ENCODE peak calls at places on chromosome 19, in eight cellular contexts. V is lower lobe of right lung; U is CD8-positive, alpha-beta memory T cell; L is left ventricle myocardium inferior; C is psoas muscle; Z is CD8-positive, alpha-beta T cell; N is fibroblast of lung; P is HCT116. G is an unnamed sample. For H3K27me3, the result is how much of the 10 kb centered on the place peaks cover.

GRCh38 chr19:3118232-3119070 is 17.4 kb upstream of the GNA15 start:
- DNase-seq in V (no peak), U (no peak), L (no peak), C (peak), Z (no peak), N (no peak), P (no peak), G (no peak)

GRCh38 chr19:50759886-50760285 is 10.4 kb upstream of the GPR32 start:
- DNase-seq in V (no peak), U (no peak), L (no peak), C (no peak), Z (no peak), N (peak), P (peak), G (no peak)

GRCh38 chr19:42529248-42529764 is 1.0 kb upstream of the CEACAM1 start:
- DNase-seq in V (peak), U (peak), L (peak), C (peak), Z (peak), N (peak), P (peak), G (no peak)

GRCh38 chr19:31314849-31315620 is 34.2 kb downstream of the TSHZ3 start:
- DNase-seq in V (no peak), U (no peak), L (no peak), C (no peak), Z (no peak), N (no peak), P (no peak), G (no peak)

GRCh38 chr19:10289167-10289835 is 451 bp upstream of the ICAM5 start:
- DNase-seq in V (peak), U (peak), L (no peak), C (peak), Z (peak), N (no peak), P (peak), G (no peak)

GRCh38 chr19:54518844-54519243 is 16.2 kb downstream of the LAIR2 start:
- DNase-seq in V (no peak), U (no peak), L (no peak), C (no peak), Z (no peak), N (no peak), P (no peak), G (no peak)

GRCh38 chr19:51096473-51097165 is 11.6 kb downstream of the CTU1 start:
- DNase-seq in V (no peak), U (no peak), L (no peak), C (no peak), Z (no peak), N (no peak), P (peak), G (peak)

GRCh38 chr19:5587071-5587455 is 19.3 kb upstream of the TINCR start:
- DNase-seq in V (no peak), U (no peak), L (no peak), C (peak), Z (no peak), N (no peak), P (no peak), G (peak)

GRCh38 chr19:2992958-2993357 is 15.6 kb downstream of the TLE6 start:
- DNase-seq in V (no peak), U (no peak), L (no peak), C (no peak), Z (no peak), N (no peak), P (no peak), G (no peak)

GRCh38 chr19:40144151-40144550 is 47.1 kb upstream of the MAP3K10 start:
- DNase-seq in V (no peak), U (peak), L (no peak), C (no peak), Z (no peak), N (no peak), P (no peak), G (no peak)

GRCh38 chr19:36638862-36639510 is 27.7 kb downstream of the ZNF461 start:
- DNase-seq in V (no peak), U (no peak), L (no peak), C (no peak), Z (no peak), N (peak), P (no peak), G (no peak)

GRCh38 chr19:57611113-57611512 is 2.9 kb upstream of the ZNF134 start:
- DNase-seq in V (no peak), U (no peak), L (no peak), C (no peak), Z (no peak), N (no peak), P (no peak), G (no peak)

GRCh38 chr19:2774083-2774679 is 8.9 kb downstream of the SGTA start:
- DNase-seq in V (no peak), U (no peak), L (peak), C (peak), Z (no peak), N (no peak), P (no peak), G (no peak)

GRCh38 chr19:50460161-50460765 is 16.0 kb upstream of the EMC10 start:
- DNase-seq in V (no peak), U (no peak), L (no peak), C (no peak), Z (no peak), N (peak), P (no peak), G (no peak)

GRCh38 chr19:9329999-9330398 is 6.0 kb downstream of the ZNF559 start:
- DNase-seq in V (no peak), U (no peak), L (no peak), C (no peak), Z (no peak), N (no peak), P (no peak), G (no peak)

GRCh38 chr19:38441660-38442348 is 8.3 kb downstream of the RYR1 start:
- DNase-seq in V (no peak), U (no peak), L (no peak), C (no peak), Z (no peak), N (no peak), P (no peak), G (no peak)

GRCh38 chr19:55632463-55632834 is 8.1 kb upstream of the ZNF784 start:
- DNase-seq in V (peak), U (peak), L (peak), C (peak), Z (peak), N (peak), P (peak), G (no peak)

GRCh38 chr19:56837492-56837891 is 3.0 kb downstream of the PEG3 start:
- DNase-seq in V (peak), U (no peak), L (peak), C (peak), Z (no peak), N (no peak), P (no peak), G (peak)

GRCh38 chr19:16180611-16181010 is 4.6 kb upstream of the FAM32A start:
- DNase-seq in V (no peak), U (no peak), L (no peak), C (no peak), Z (no peak), N (peak), P (no peak), G (no peak)

GRCh38 chr19:14147797-14148605 is 11.6 kb upstream of the ASF1B start:
- DNase-seq in V (peak), U (peak), L (peak), C (peak), Z (peak), N (peak), P (peak), G (peak)

GRCh38 chr19:7355151-7355845 is 6.6 kb downstream of the ARHGEF18 start:
- DNase-seq in V (no peak), U (no peak), L (no peak), C (no peak), Z (no peak), N (peak), P (no peak), G (peak)

GRCh38 chr19:8017808-8018207 is 12.4 kb upstream of the ELAVL1 start:
- DNase-seq in V (peak), U (peak), L (no peak), C (no peak), Z (peak), N (no peak), P (no peak), G (no peak)

GRCh38 chr19:3098515-3099346 is 4.6 kb downstream of the GNA11 start:
- DNase-seq in V (peak), U (peak), L (peak), C (peak), Z (no peak), N (no peak), P (no peak), G (peak)

GRCh38 chr19:28883241-28883693 is 329.7 kb downstream of the UQCRFS1 start:
- DNase-seq in V (no peak), U (no peak), L (peak), C (no peak), Z (no peak), N (peak), P (no peak), G (peak)

GRCh38 chr19:28727133-28727834 is 485.7 kb downstream of the UQCRFS1 start:
- DNase-seq in V (no peak), U (peak), L (no peak), C (no peak), Z (no peak), N (peak), P (no peak), G (peak)

GRCh38 chr19:23075031-23075733 is 41.6 kb upstream of the ZNF730 start:
- DNase-seq in V (peak), U (no peak), L (peak), C (peak), Z (no peak), N (peak), P (no peak), G (peak)

GRCh38 chr19:49152218-49152550 is 3.0 kb downstream of the HRC start:
- DNase-seq in V (no peak), U (no peak), L (no peak), C (no peak), Z (no peak), N (no peak), P (no peak), G (no peak)
- H3K4me3 ChIP-seq in V (peak), U (no peak), L (peak), C (peak), Z (no peak), N (no peak), P (no peak), G (no peak)

GRCh38 chr19:13017306-13018036 is 22.2 kb downstream of the NFIX start:
- DNase-seq in V (no peak), U (no peak), L (no peak), C (no peak), Z (no peak), N (no peak), P (no peak), G (no peak)

GRCh38 chr19:13014921-13015280 is 19.6 kb downstream of the NFIX start:
- DNase-seq in V (no peak), U (no peak), L (no peak), C (no peak), Z (no peak), N (no peak), P (no peak), G (no peak)

GRCh38 chr19:13016628-13017305 is 21.5 kb downstream of the NFIX start:
- DNase-seq in V (no peak), U (no peak), L (no peak), C (no peak), Z (no peak), N (no peak), P (no peak), G (no peak)

GRCh38 chr19:13015361-13016231 is 20.3 kb downstream of the NFIX start:
- DNase-seq in V (no peak), U (no peak), L (no peak), C (no peak), Z (no peak), N (peak), P (no peak), G (no peak)

GRCh38 chr19:13016245-13016627 is 21.0 kb downstream of the NFIX start:
- DNase-seq in V (no peak), U (no peak), L (no peak), C (no peak), Z (no peak), N (no peak), P (no peak), G (no peak)
- H3K27me3 ChIP-seq in V (under half), U (under half), L (under half), C (under half), Z (under half), N (under half), P (under half), G (under half)

GRCh38 chr19:998064-998463 is 2.2 kb upstream of the GRIN3B start:
- DNase-seq in V (no peak), U (no peak), L (no peak), C (no peak), Z (no peak), N (no peak), P (no peak), G (no peak)

GRCh38 chr19:1000591-1001537 is 645 bp downstream of the GRIN3B start:
- DNase-seq in V (no peak), U (no peak), L (no peak), C (no peak), Z (no peak), N (no peak), P (no peak), G (no peak)

GRCh38 chr19:999379-999719 is 870 bp upstream of the GRIN3B start:
- DNase-seq in V (no peak), U (no peak), L (no peak), C (no peak), Z (no peak), N (no peak), P (no peak), G (no peak)

GRCh38 chr19:1001538-1002166 is 1.4 kb downstream of the GRIN3B start:
- DNase-seq in V (peak), U (peak), L (no peak), C (peak), Z (peak), N (no peak), P (no peak), G (no peak)

GRCh38 chr19:1000095-1000494 is at the start of gene GRIN3B:
- DNase-seq in V (peak), U (peak), L (no peak), C (peak), Z (peak), N (no peak), P (peak), G (no peak)
- H3K4me3 ChIP-seq in V (peak), U (no peak), L (peak), C (no peak), Z (no peak), N (no peak), P (no peak), G (no peak)

DNA sequence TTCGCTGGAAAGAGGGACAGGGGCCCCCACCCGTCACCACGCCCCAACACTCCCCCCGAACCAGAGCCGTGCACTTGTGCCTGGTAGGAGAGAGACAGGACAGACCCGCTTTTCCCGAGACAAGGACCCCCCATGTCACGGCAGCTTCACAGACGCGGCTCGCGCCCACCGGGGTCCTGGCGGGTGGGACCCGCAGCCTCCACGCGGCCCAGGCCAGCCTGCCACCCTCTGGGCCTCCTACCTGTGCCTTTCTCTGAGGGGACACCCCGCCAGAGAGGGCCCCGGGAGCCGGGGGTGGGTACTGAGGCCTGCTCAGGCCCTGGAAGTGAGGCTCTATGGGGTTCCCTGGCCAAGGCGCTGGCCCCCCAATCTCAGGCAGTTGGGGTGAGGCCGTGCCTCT is 4.0 kb upstream of the MISP start:
- DNase-seq in V (no peak), U (no peak), L (no peak), C (no peak), Z (no peak), N (no peak), P (no peak), G (no peak)
- H3K27me3 ChIP-seq in V (under half), U (under half), L (under half), C (under half), Z (under half), N (under half), P (under half), G (under half)

DNA sequence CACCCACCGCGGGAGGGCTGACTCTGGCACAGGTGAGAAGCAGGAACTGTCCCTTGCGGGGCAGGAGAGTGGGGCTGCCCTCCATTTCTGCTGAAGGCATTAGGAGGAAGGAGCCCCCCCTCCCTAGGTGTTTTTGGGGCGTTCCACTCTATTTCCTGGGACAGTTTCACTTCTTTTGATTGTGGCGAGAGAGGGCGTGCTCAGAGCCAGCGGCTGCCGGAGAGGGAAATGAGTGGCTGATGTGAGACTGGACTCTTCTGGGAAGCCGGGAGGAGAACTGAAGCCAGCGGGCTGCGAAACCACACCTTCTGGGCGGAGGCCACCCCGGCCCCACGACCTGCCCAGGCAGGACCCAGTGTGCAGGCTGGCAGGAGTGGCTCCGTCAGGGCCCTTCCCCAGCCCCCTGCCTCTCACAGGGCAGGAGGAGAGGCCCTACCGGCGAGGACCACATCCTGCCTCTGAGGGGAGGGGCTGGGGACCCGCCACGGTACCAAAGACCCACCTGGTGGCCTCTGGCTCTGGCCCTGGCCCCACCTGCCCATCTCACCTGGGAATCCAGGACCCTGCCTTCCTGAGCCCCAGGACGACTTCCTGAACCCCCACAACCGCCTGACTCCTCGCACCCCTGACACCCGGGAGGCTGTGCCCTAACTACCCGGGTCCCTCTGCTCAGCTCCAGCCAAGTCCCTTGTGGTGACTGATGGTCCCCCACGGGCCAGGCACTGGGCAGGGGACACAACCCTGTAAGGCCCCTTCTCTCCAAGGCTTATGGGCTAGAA is 25.9 kb downstream of the MPND start:
- DNase-seq in V (peak), U (peak), L (peak), C (peak), Z (peak), N (peak), P (no peak), G (peak)
- H3K4me3 ChIP-seq in V (peak), U (peak), L (peak), C (peak), Z (peak), N (no peak), P (no peak), G (no peak)

G was measured in aorta.